ENCODE peak calls at places on chromosomes 4 and X, in eight cellular contexts. One of them, this sample, is unnamed.

GRCh38 chr4:117965608-117966007 is 68.7 kb upstream of the NDST3 start:
- DNase-seq in T-cell: no peak
- DNase-seq in EH: no peak
- DNase-seq in left ventricle myocardium inferior: no peak
- DNase-seq in M059J: no peak
- DNase-seq in psoas muscle: no peak
- DNase-seq in HuH-7: no peak
- DNase-seq in thyroid gland: no peak
- DNase-seq in this sample: no peak

GRCh38 chr4:39446842-39447573 is 11.7 kb downstream of the RPL9 start:
- DNase-seq in left ventricle myocardium inferior: peak
- DNase-seq in psoas muscle: peak
- DNase-seq in thyroid gland: peak
- DNase-seq in HuH-7: no peak
- DNase-seq in T-cell: peak
- DNase-seq in EH: peak
- DNase-seq in M059J: no peak
- DNase-seq in this sample: peak

GRCh38 chrX:138759217-138759943 is 47.9 kb upstream of the FGF13 start:
- DNase-seq in T-cell: no peak
- DNase-seq in thyroid gland: peak
- DNase-seq in left ventricle myocardium inferior: no peak
- DNase-seq in EH: no peak
- DNase-seq in HuH-7: no peak
- DNase-seq in M059J: no peak
- DNase-seq in psoas muscle: no peak
- DNase-seq in this sample: no peak

GRCh38 chr4:10732235-10732975 is 47.8 kb upstream of the CLNK start:
- DNase-seq in left ventricle myocardium inferior: no peak
- DNase-seq in thyroid gland: no peak
- DNase-seq in psoas muscle: no peak
- DNase-seq in HuH-7: no peak
- DNase-seq in T-cell: no peak
- DNase-seq in M059J: no peak
- DNase-seq in EH: no peak
- DNase-seq in this sample: no peak

GRCh38 chr4:141810038-141810701 is 173.8 kb downstream of the IL15 start:
- DNase-seq in psoas muscle: no peak
- DNase-seq in EH: peak
- DNase-seq in M059J: peak
- DNase-seq in T-cell: no peak
- DNase-seq in thyroid gland: no peak
- DNase-seq in left ventricle myocardium inferior: no peak
- DNase-seq in HuH-7: no peak
- DNase-seq in this sample: no peak

GRCh38 chrX:39261446-39262147 is 460.3 kb downstream of the MID1IP1 start:
- DNase-seq in psoas muscle: no peak
- DNase-seq in left ventricle myocardium inferior: no peak
- DNase-seq in HuH-7: peak
- DNase-seq in M059J: peak
- DNase-seq in thyroid gland: peak
- DNase-seq in EH: peak
- DNase-seq in T-cell: no peak
- DNase-seq in this sample: peak

GRCh38 chrX:119763175-119763574 is 4.8 kb downstream of the SOWAHD start:
- DNase-seq in left ventricle myocardium inferior: no peak
- DNase-seq in T-cell: no peak
- DNase-seq in EH: peak
- DNase-seq in HuH-7: no peak
- DNase-seq in thyroid gland: no peak
- DNase-seq in M059J: peak
- DNase-seq in psoas muscle: no peak
- DNase-seq in this sample: peak

GRCh38 chr4:11505225-11505971 is 76.7 kb upstream of the HS3ST1 start:
- DNase-seq in T-cell: no peak
- DNase-seq in thyroid gland: no peak
- DNase-seq in HuH-7: no peak
- DNase-seq in left ventricle myocardium inferior: no peak
- DNase-seq in EH: no peak
- DNase-seq in M059J: peak
- DNase-seq in psoas muscle: no peak
- DNase-seq in this sample: peak

GRCh38 chr4:100016191-100016590 is 66.1 kb upstream of the H2AZ1 start:
- DNase-seq in left ventricle myocardium inferior: no peak
- DNase-seq in EH: peak
- DNase-seq in M059J: peak
- DNase-seq in psoas muscle: no peak
- DNase-seq in thyroid gland: no peak
- DNase-seq in HuH-7: no peak
- DNase-seq in T-cell: no peak
- DNase-seq in this sample: peak

GRCh38 chr4:150280081-150280950 is 202.1 kb downstream of the DCLK2 start:
- DNase-seq in psoas muscle: no peak
- DNase-seq in HuH-7: no peak
- DNase-seq in EH: peak
- DNase-seq in M059J: peak
- DNase-seq in left ventricle myocardium inferior: no peak
- DNase-seq in thyroid gland: no peak
- DNase-seq in T-cell: no peak
- DNase-seq in this sample: peak

GRCh38 chr4:91111556-91111955 is 984.4 kb downstream of the CCSER1 start:
- DNase-seq in HuH-7: no peak
- DNase-seq in M059J: no peak
- DNase-seq in thyroid gland: no peak
- DNase-seq in left ventricle myocardium inferior: no peak
- DNase-seq in psoas muscle: no peak
- DNase-seq in EH: no peak
- DNase-seq in T-cell: no peak
- DNase-seq in this sample: no peak

GRCh38 chrX:16100673-16101072 is 22.7 kb upstream of the GRPR start:
- DNase-seq in M059J: no peak
- DNase-seq in psoas muscle: no peak
- DNase-seq in T-cell: no peak
- DNase-seq in left ventricle myocardium inferior: no peak
- DNase-seq in EH: no peak
- DNase-seq in thyroid gland: no peak
- DNase-seq in HuH-7: no peak
- DNase-seq in this sample: no peak

GRCh38 chr4:189973646-189974045 is 33.0 kb downstream of the FRG1 start:
- DNase-seq in left ventricle myocardium inferior: no peak
- DNase-seq in psoas muscle: no peak
- DNase-seq in HuH-7: no peak
- DNase-seq in EH: no peak
- DNase-seq in T-cell: no peak
- DNase-seq in M059J: no peak
- DNase-seq in thyroid gland: no peak
- DNase-seq in this sample: no peak

GRCh38 chrX:2242326-2242725 is 258.4 kb downstream of the DHRSX start:
- DNase-seq in thyroid gland: no peak
- DNase-seq in EH: no peak
- DNase-seq in psoas muscle: no peak
- DNase-seq in T-cell: no peak
- DNase-seq in HuH-7: no peak
- DNase-seq in M059J: no peak
- DNase-seq in left ventricle myocardium inferior: no peak
- DNase-seq in this sample: no peak

GRCh38 chrX:73068467-73069364 is 10.6 kb downstream of the PABPC1L2A start:
- DNase-seq in T-cell: no peak
- DNase-seq in psoas muscle: no peak
- DNase-seq in left ventricle myocardium inferior: no peak
- DNase-seq in thyroid gland: no peak
- DNase-seq in EH: no peak
- DNase-seq in M059J: no peak
- DNase-seq in HuH-7: no peak
- DNase-seq in this sample: no peak

GRCh38 chr4:108560624-108561023 is 59.8 kb upstream of the RPL34 start:
- DNase-seq in T-cell: no peak
- DNase-seq in EH: peak
- DNase-seq in thyroid gland: no peak
- DNase-seq in HuH-7: no peak
- DNase-seq in left ventricle myocardium inferior: no peak
- DNase-seq in psoas muscle: no peak
- DNase-seq in M059J: peak
- DNase-seq in this sample: peak

GRCh38 chr4:175435437-175435836 is 376.6 kb downstream of the GPM6A start:
- DNase-seq in thyroid gland: no peak
- DNase-seq in EH: no peak
- DNase-seq in psoas muscle: no peak
- DNase-seq in left ventricle myocardium inferior: no peak
- DNase-seq in HuH-7: no peak
- DNase-seq in T-cell: no peak
- DNase-seq in M059J: peak
- DNase-seq in this sample: no peak

GRCh38 chrX:134672101-134672500 is 13.8 kb upstream of the PLAC1 start:
- DNase-seq in HuH-7: no peak
- DNase-seq in T-cell: no peak
- DNase-seq in psoas muscle: no peak
- DNase-seq in EH: no peak
- DNase-seq in thyroid gland: no peak
- DNase-seq in M059J: no peak
- DNase-seq in left ventricle myocardium inferior: no peak
- DNase-seq in this sample: no peak

GRCh38 chrX:99242001-99242400 is 1168.1 kb downstream of the PCDH19 start:
- DNase-seq in HuH-7: no peak
- DNase-seq in thyroid gland: no peak
- DNase-seq in M059J: no peak
- DNase-seq in T-cell: no peak
- DNase-seq in EH: no peak
- DNase-seq in psoas muscle: no peak
- DNase-seq in left ventricle myocardium inferior: no peak
- DNase-seq in this sample: no peak

GRCh38 chrX:139020793-139021192 is 309.3 kb upstream of the FGF13 start:
- DNase-seq in thyroid gland: no peak
- DNase-seq in EH: no peak
- DNase-seq in M059J: no peak
- DNase-seq in T-cell: no peak
- DNase-seq in HuH-7: no peak
- DNase-seq in left ventricle myocardium inferior: no peak
- DNase-seq in psoas muscle: no peak
- DNase-seq in this sample: no peak

GRCh38 chr4:100340534-100341364 is 150.5 kb upstream of the DDIT4L start:
- DNase-seq in T-cell: no peak
- DNase-seq in psoas muscle: no peak
- DNase-seq in left ventricle myocardium inferior: no peak
- DNase-seq in M059J: peak
- DNase-seq in HuH-7: no peak
- DNase-seq in EH: peak
- DNase-seq in thyroid gland: no peak
- DNase-seq in this sample: peak

GRCh38 chrX:69614896-69615295 is 1.0 kb upstream of the EDA start:
- DNase-seq in thyroid gland: no peak
- DNase-seq in T-cell: no peak
- DNase-seq in left ventricle myocardium inferior: no peak
- DNase-seq in HuH-7: no peak
- DNase-seq in M059J: no peak
- DNase-seq in psoas muscle: no peak
- DNase-seq in EH: no peak
- DNase-seq in this sample: no peak

GRCh38 chrX:7926501-7926900 is 712 bp downstream of the PNPLA4 start:
- DNase-seq in EH: peak
- DNase-seq in T-cell: no peak
- DNase-seq in left ventricle myocardium inferior: no peak
- DNase-seq in thyroid gland: no peak
- DNase-seq in M059J: no peak
- DNase-seq in psoas muscle: no peak
- DNase-seq in HuH-7: no peak
- DNase-seq in this sample: peak

GRCh38 chrX:78165425-78165824 is 26.0 kb upstream of the TAF9B start:
- DNase-seq in T-cell: no peak
- DNase-seq in left ventricle myocardium inferior: no peak
- DNase-seq in thyroid gland: no peak
- DNase-seq in EH: no peak
- DNase-seq in M059J: no peak
- DNase-seq in HuH-7: no peak
- DNase-seq in psoas muscle: no peak
- DNase-seq in this sample: no peak

GRCh38 chr4:113637363-113637762 is 124.2 kb downstream of the CAMK2D start:
- DNase-seq in left ventricle myocardium inferior: no peak
- DNase-seq in M059J: peak
- DNase-seq in thyroid gland: no peak
- DNase-seq in psoas muscle: no peak
- DNase-seq in HuH-7: no peak
- DNase-seq in EH: peak
- DNase-seq in T-cell: no peak
- DNase-seq in this sample: peak

GRCh38 chr4:10100734-10101216 is 15.8 kb downstream of the WDR1 start:
- DNase-seq in psoas muscle: no peak
- DNase-seq in EH: no peak
- DNase-seq in thyroid gland: no peak
- DNase-seq in HuH-7: no peak
- DNase-seq in left ventricle myocardium inferior: no peak
- DNase-seq in M059J: no peak
- DNase-seq in T-cell: no peak
- DNase-seq in this sample: no peak

GRCh38 chrX:148940411-148940996 is 440.1 kb downstream of the AFF2 start:
- DNase-seq in left ventricle myocardium inferior: no peak
- DNase-seq in T-cell: no peak
- DNase-seq in psoas muscle: no peak
- DNase-seq in thyroid gland: no peak
- DNase-seq in HuH-7: no peak
- DNase-seq in EH: no peak
- DNase-seq in M059J: peak
- DNase-seq in this sample: peak

GRCh38 chrX:101906136-101906796 is 25.6 kb downstream of the ZMAT1 start:
- DNase-seq in HuH-7: no peak
- DNase-seq in thyroid gland: peak
- DNase-seq in T-cell: no peak
- DNase-seq in psoas muscle: no peak
- DNase-seq in left ventricle myocardium inferior: no peak
- DNase-seq in M059J: no peak
- DNase-seq in EH: no peak
- DNase-seq in this sample: no peak